ENCODE peak calls at places on chromosomes 16 and 17, in ten cellular contexts. R is left lung; Y is adrenal gland; M is CD8-positive, alpha-beta memory T cell; L is CD4-positive, CD25-positive, alpha-beta regulatory T cell; U is left ventricle myocardium inferior; Z is HepG2; S is Peyer's patch; B is vagina; P is hepatocyte. I is an unnamed sample. For H3K36me3 and H3K9me3, the result is how much of the 10 kb centered on the place peaks cover.

GRCh38 chr16:8173111-8173644 is 417.1 kb downstream of the TMEM114 start:
- DNase-seq in R (peak), Y (peak), M (no peak), L (peak), U (peak), Z (peak), S (peak), B (no peak), P (peak), I (peak)

GRCh38 chr17:42632949-42633444 is 23.5 kb downstream of the TUBG1 start:
- DNase-seq in R (no peak), Y (no peak), M (no peak), L (no peak), U (no peak), Z (no peak), S (no peak), B (no peak), P (peak), I (no peak)

GRCh38 chr17:17818088-17818526 is 18.7 kb downstream of the SREBF1 start:
- DNase-seq in R (no peak), Y (peak), M (no peak), L (no peak), U (no peak), Z (no peak), S (no peak), B (no peak), P (no peak), I (no peak)

GRCh38 chr17:47785538-47786123 is 36.0 kb downstream of the OSBPL7 start:
- DNase-seq in R (no peak), Y (no peak), M (no peak), L (peak), U (no peak), Z (peak), S (no peak), B (no peak), P (peak), I (no peak)

GRCh38 chr17:8650119-8650499 is 19.6 kb upstream of the MYH10 start:
- DNase-seq in R (no peak), Y (no peak), M (no peak), L (no peak), U (no peak), Z (no peak), S (no peak), B (no peak), P (no peak), I (no peak)

GRCh38 chr16:15770512-15770911 is 86.3 kb downstream of the MYH11 start:
- DNase-seq in R (no peak), Y (no peak), M (no peak), L (no peak), U (no peak), Z (no peak), S (no peak), B (no peak), P (no peak), I (no peak)

GRCh38 chr17:40362696-40363479 is 1.6 kb downstream of the GJD3 start:
- DNase-seq in R (peak), Y (peak), M (peak), L (peak), U (peak), Z (peak), S (peak), B (no peak), P (peak), I (peak)

GRCh38 chr17:56593741-56594527 is 435 bp downstream of the NOG start:
- DNase-seq in R (peak), Y (peak), M (no peak), L (peak), U (peak), Z (peak), S (peak), B (no peak), P (peak), I (peak)

GRCh38 chr17:65099941-65100315 is 37.2 kb upstream of the RGS9 start:
- DNase-seq in R (peak), Y (peak), M (peak), L (peak), U (peak), Z (peak), S (peak), B (no peak), P (no peak), I (peak)

GRCh38 chr16:26905336-26905735 is 161.4 kb upstream of the C16orf82 start:
- DNase-seq in R (no peak), Y (no peak), M (no peak), L (no peak), U (no peak), Z (no peak), S (no peak), B (no peak), P (no peak), I (no peak)

GRCh38 chr16:1635070-1635469 is 22.9 kb downstream of the CRAMP1 start:
- DNase-seq in R (no peak), Y (no peak), M (no peak), L (no peak), U (no peak), Z (no peak), S (no peak), B (no peak), P (no peak), I (no peak)
- H3K36me3 ChIP-seq in R (under half), Y (half or more), M (under half), L (half or more), U (half or more), Z (half or more), S (half or more), B (half or more), P (under half), I (under half)

DNA sequence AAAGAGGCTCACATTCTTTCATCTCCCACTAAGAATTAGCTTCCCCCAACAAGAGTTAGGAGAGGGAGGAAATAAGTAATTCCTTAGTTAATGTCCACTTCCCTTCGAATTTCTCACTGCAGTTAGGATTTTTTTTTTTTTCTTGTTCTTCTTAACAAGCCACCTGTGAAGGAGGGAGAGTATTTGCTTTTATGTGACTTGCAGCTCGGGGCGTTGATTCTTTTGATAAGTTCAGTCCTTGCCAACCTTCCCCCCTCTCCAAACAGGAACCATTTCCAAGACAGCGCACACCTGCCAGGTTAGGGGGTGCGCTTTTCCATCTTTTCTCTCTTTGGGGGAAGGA is 841 bp downstream of the ADAMTS18 start:
- DNase-seq in R (no peak), Y (no peak), M (no peak), L (no peak), U (no peak), Z (no peak), S (no peak), B (no peak), P (no peak), I (no peak)
- H3K27ac ChIP-seq in R (no peak), Y (no peak), M (no peak), L (no peak), U (no peak), Z (no peak), S (no peak), B (no peak), P (no peak), I (no peak)

GRCh38 chr17:31582151-31582907 is 190.9 kb downstream of the RAB11FIP4 start:
- DNase-seq in R (peak), Y (peak), M (no peak), L (peak), U (peak), Z (no peak), S (peak), B (no peak), P (no peak), I (peak)

GRCh38 chr17:31581022-31581483 is 189.6 kb downstream of the RAB11FIP4 start:
- DNase-seq in R (peak), Y (peak), M (no peak), L (no peak), U (peak), Z (no peak), S (peak), B (no peak), P (no peak), I (peak)

GRCh38 chr17:31581491-31581890 is 190.0 kb downstream of the RAB11FIP4 start:
- DNase-seq in R (no peak), Y (peak), M (no peak), L (no peak), U (peak), Z (no peak), S (no peak), B (no peak), P (no peak), I (peak)

GRCh38 chr17:31579265-31579664 is 187.8 kb downstream of the RAB11FIP4 start:
- DNase-seq in R (no peak), Y (peak), M (no peak), L (no peak), U (no peak), Z (no peak), S (no peak), B (no peak), P (no peak), I (peak)

GRCh38 chr17:31580331-31581021 is 189.0 kb downstream of the RAB11FIP4 start:
- DNase-seq in R (peak), Y (no peak), M (no peak), L (no peak), U (no peak), Z (no peak), S (no peak), B (no peak), P (no peak), I (peak)
- H3K9me3 ChIP-seq in R (under half), Y (under half), M (under half), L (under half), U (under half), Z (under half), S (under half), B (under half), P (under half), I (under half)

DNA sequence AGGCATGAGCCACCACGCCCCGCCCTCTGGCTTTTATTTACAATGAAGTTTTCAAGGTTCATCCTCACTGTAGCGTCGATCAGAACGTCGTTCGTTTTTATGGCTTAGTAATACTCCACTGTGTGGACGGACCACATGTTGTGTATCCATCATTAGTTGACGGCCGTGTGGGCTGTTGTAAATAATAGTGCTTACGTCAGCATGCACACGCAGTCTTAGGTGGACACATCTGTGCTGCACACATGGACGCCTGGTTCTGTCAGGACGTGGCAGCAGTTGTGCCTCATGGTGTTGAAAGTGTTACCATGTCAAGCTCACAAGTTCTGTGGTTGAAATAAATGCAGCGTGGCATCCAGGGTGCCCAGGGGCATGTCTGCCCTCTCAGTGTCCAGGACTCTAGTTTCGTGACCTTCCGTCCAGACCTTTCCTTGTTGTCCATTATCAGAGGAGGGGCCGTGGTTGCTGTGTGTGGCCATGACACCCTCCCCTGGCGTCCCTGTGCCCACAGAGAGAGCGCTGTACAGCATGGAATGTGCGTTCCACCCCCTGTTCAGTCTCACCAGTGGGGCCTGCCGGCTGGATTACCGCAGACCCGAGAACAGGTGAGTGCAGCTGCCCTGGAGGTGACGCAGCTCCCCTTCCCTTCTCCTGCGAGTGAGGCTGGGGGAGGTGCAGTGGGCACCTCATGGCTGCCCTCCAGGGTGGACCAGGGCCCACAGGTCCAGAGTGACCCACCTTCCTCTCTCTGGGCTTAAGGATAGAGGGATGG is 22.3 kb downstream of the TCF25 start:
- DNase-seq in R (no peak), Y (no peak), M (no peak), L (no peak), U (no peak), Z (no peak), S (no peak), B (no peak), P (peak), I (no peak)
- H3K36me3 ChIP-seq in R (under half), Y (half or more), M (half or more), L (half or more), U (half or more), Z (half or more), S (half or more), B (half or more), P (under half), I (under half)

GRCh38 chr16:31363721-31364120 is 8.7 kb downstream of the ITGAX start:
- DNase-seq in R (no peak), Y (no peak), M (no peak), L (no peak), U (no peak), Z (no peak), S (peak), B (no peak), P (no peak), I (peak)

GRCh38 chr16:31371008-31371407 is 16.0 kb downstream of the ITGAX start:
- DNase-seq in R (no peak), Y (no peak), M (no peak), L (no peak), U (no peak), Z (no peak), S (no peak), B (no peak), P (no peak), I (peak)

GRCh38 chr16:31365131-31365865 is 10.3 kb downstream of the ITGAX start:
- DNase-seq in R (no peak), Y (no peak), M (no peak), L (no peak), U (no peak), Z (no peak), S (no peak), B (no peak), P (no peak), I (peak)

GRCh38 chr16:31371619-31372484 is 16.9 kb downstream of the ITGAX start:
- DNase-seq in R (no peak), Y (no peak), M (no peak), L (no peak), U (no peak), Z (peak), S (no peak), B (no peak), P (no peak), I (peak)

GRCh38 chr16:31367875-31368274 is 12.9 kb downstream of the ITGAX start:
- DNase-seq in R (no peak), Y (no peak), M (no peak), L (no peak), U (no peak), Z (no peak), S (no peak), B (no peak), P (no peak), I (no peak)
- H3K27ac ChIP-seq in R (no peak), Y (no peak), M (no peak), L (no peak), U (no peak), Z (no peak), S (no peak), B (no peak), P (no peak), I (no peak)

GRCh38 chr17:15108992-15109391 is 156.1 kb downstream of the PMP22 start:
- DNase-seq in R (no peak), Y (no peak), M (no peak), L (no peak), U (no peak), Z (no peak), S (no peak), B (no peak), P (no peak), I (no peak)

GRCh38 chr17:15109608-15110007 is 155.5 kb downstream of the PMP22 start:
- DNase-seq in R (no peak), Y (no peak), M (no peak), L (no peak), U (no peak), Z (no peak), S (no peak), B (no peak), P (no peak), I (no peak)

DNA sequence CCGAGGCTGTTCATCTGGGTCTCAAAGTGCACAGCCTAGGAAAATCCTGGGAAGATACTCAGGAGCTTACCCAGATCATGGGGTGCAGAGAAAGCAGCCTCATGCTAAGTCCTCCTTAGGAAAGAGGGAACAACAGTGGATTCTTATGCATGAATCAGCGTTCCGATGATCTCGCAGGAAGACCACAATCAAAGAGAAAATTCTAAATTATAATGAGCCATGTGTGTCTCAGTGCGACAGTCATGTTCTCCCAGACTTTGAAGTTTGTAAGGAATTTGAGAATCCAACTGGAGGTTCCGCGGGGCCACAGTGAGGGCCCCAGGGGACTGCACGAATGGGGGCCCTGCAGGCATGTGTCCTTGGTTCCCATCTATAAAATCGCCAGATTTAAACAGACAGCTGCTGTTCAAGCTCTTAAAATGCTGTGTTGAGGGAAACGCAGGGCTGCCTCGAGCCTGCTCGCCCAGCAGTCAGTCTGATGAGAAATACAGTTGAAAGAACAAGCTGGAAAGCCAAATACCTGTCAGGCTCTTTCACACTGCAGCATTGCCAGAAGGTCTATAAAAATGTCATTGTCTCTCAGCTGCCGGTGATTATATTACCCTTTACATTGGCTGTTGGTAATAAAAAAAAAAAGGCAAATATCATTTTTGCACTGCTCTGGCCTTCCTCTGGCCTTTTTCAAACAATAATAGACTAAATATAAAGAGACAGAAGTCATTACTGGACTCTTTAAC is 152.1 kb downstream of the PMP22 start:
- DNase-seq in R (no peak), Y (no peak), M (no peak), L (no peak), U (no peak), Z (no peak), S (no peak), B (no peak), P (peak), I (no peak)
- H3K9me3 ChIP-seq in R (under half), Y (under half), M (under half), L (under half), U (under half), Z (under half), S (under half), B (under half), P (under half), I (under half)

GRCh38 chr16:65119905-65120341 is 1.9 kb downstream of the CDH11 start:
- DNase-seq in R (no peak), Y (no peak), M (no peak), L (no peak), U (no peak), Z (no peak), S (no peak), B (no peak), P (peak), I (no peak)

GRCh38 chr16:65116818-65117430 is 4.9 kb downstream of the CDH11 start:
- DNase-seq in R (no peak), Y (no peak), M (no peak), L (no peak), U (no peak), Z (no peak), S (no peak), B (no peak), P (no peak), I (no peak)

GRCh38 chr16:65117701-65118448 is 4.0 kb downstream of the CDH11 start:
- DNase-seq in R (peak), Y (peak), M (no peak), L (peak), U (peak), Z (peak), S (peak), B (peak), P (peak), I (peak)

GRCh38 chr16:65120811-65121721 is 797 bp downstream of the CDH11 start:
- DNase-seq in R (no peak), Y (no peak), M (no peak), L (no peak), U (peak), Z (no peak), S (no peak), B (no peak), P (peak), I (peak)

GRCh38 chr16:65118866-65119265 is 3.0 kb downstream of the CDH11 start:
- DNase-seq in R (no peak), Y (no peak), M (no peak), L (no peak), U (no peak), Z (no peak), S (no peak), B (no peak), P (no peak), I (no peak)
- H3K36me3 ChIP-seq in R (under half), Y (under half), M (under half), L (under half), U (under half), Z (under half), S (under half), B (under half), P (under half), I (under half)

GRCh38 chr17:13743906-13744305 is 142.2 kb upstream of the HS3ST3A1 start:
- DNase-seq in R (no peak), Y (no peak), M (no peak), L (no peak), U (no peak), Z (no peak), S (no peak), B (no peak), P (no peak), I (no peak)

GRCh38 chr17:13749566-13750235 is 148.0 kb upstream of the HS3ST3A1 start:
- DNase-seq in R (no peak), Y (no peak), M (no peak), L (no peak), U (no peak), Z (no peak), S (no peak), B (no peak), P (peak), I (no peak)

GRCh38 chr17:13741744-13742143 is 140.0 kb upstream of the HS3ST3A1 start:
- DNase-seq in R (no peak), Y (no peak), M (no peak), L (no peak), U (no peak), Z (no peak), S (no peak), B (no peak), P (no peak), I (no peak)

GRCh38 chr17:13750783-13751484 is 149.2 kb upstream of the HS3ST3A1 start:
- DNase-seq in R (no peak), Y (no peak), M (no peak), L (no peak), U (no peak), Z (no peak), S (no peak), B (no peak), P (peak), I (no peak)

GRCh38 chr17:13746379-13746778 is 144.7 kb upstream of the HS3ST3A1 start:
- DNase-seq in R (no peak), Y (no peak), M (no peak), L (no peak), U (peak), Z (no peak), S (no peak), B (no peak), P (peak), I (no peak)
- H3K27ac ChIP-seq in R (no peak), Y (no peak), M (no peak), L (no peak), U (no peak), Z (no peak), S (no peak), B (no peak), P (no peak), I (no peak)

DNA sequence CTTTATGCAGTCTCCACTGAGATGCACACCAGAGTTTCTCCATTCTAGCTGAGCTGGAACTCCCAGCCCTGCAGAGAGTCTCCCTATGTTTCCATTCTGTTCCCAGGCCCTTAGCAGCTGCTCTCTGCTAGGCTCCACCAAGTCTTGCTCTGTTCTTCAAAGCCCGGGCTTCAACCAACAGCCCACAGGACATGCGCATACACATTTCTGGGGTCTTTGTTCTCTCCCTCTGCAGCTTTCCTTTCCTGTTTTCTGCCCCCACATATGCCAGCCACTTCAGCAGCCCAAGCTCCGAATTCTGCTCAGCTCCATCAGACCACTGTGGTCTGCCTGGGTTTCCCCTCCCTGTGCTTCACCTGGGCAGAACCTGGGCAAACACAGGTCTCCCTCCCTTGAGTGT is 205.9 kb downstream of the CBLN1 start:
- DNase-seq in R (no peak), Y (no peak), M (no peak), L (no peak), U (no peak), Z (no peak), S (no peak), B (peak), P (no peak), I (no peak)
- H3K9me3 ChIP-seq in R (under half), Y (under half), M (under half), L (under half), U (under half), Z (under half), S (under half), B (under half), P (under half), I (under half)

GRCh38 chr17:46037722-46038255 is 38.7 kb downstream of the STH start:
- DNase-seq in R (no peak), Y (no peak), M (no peak), L (no peak), U (no peak), Z (no peak), S (no peak), B (no peak), P (no peak), I (no peak)
- H3K36me3 ChIP-seq in R (under half), Y (half or more), M (half or more), L (half or more), U (half or more), Z (half or more), S (half or more), B (half or more), P (under half), I (under half)